ENCODE peak calls at places on chromosomes 2 and 18, in ten cellular contexts. B is CD4-positive, alpha-beta T cell; C is ovary; I is upper lobe of right lung; G is Peyer's patch; U is PC-9; V is RWPE1; H is SJSA1; X is gastrocnemius medialis; L is Panc1. Y is an unnamed sample.

GRCh38 chr2:207514451-207514850 is 15.3 kb upstream of the CREB1 start:
- DNase-seq in H (no peak), C (no peak), U (no peak), L (no peak), I (no peak), G (no peak), B (no peak), X (no peak), V (no peak), Y (no peak)

GRCh38 chr2:30721241-30721640 is 86.0 kb downstream of the CAPN13 start:
- DNase-seq in V (no peak), H (no peak), U (no peak), X (no peak), C (no peak), I (peak; percentile 37), G (no peak), B (no peak), L (no peak), Y (no peak)

GRCh38 chr2:136132840-136133570 is 15.1 kb upstream of the CXCR4 start:
- DNase-seq in V (no peak), I (no peak), X (no peak), L (no peak), G (no peak), B (no peak), H (no peak), C (no peak), U (no peak), Y (no peak)

GRCh38 chr2:219419331-219420197 is 1.4 kb downstream of the DES start:
- DNase-seq in H (no peak), V (no peak), L (no peak), U (no peak), G (no peak), C (no peak), I (no peak), X (peak; percentile 89), B (no peak), Y (no peak)

GRCh38 chr2:98518106-98518505 is 73.4 kb downstream of the INPP4A start:
- DNase-seq in C (no peak), I (no peak), V (no peak), G (peak; percentile 42), L (no peak), U (no peak), H (no peak), X (no peak), B (peak; percentile 36), Y (no peak)

GRCh38 chr18:21117385-21118135 is 5.9 kb upstream of the ROCK1 start:
- DNase-seq in I (no peak), V (no peak), X (no peak), H (peak; percentile 79), G (no peak), C (no peak), B (no peak), U (no peak), L (no peak), Y (peak; percentile 70)

GRCh38 chr2:174026122-174026845 is 61.1 kb upstream of the SP3 start:
- DNase-seq in U (peak; percentile 37), X (no peak), H (no peak), B (no peak), G (no peak), L (no peak), C (peak; percentile 48), I (no peak), V (no peak), Y (no peak)

GRCh38 chr2:8252997-8253694 is 428.7 kb upstream of the ID2 start:
- DNase-seq in B (no peak), X (peak; percentile 48), H (no peak), C (no peak), G (no peak), L (no peak), I (no peak), V (no peak), U (no peak), Y (no peak)

GRCh38 chr2:156589381-156590079 is 153.4 kb downstream of the GPD2 start:
- DNase-seq in G (no peak), H (peak; percentile 31), U (no peak), I (no peak), B (no peak), L (peak; percentile 25), C (no peak), X (no peak), V (peak; percentile 42), Y (peak; percentile 11)

GRCh38 chr2:230594286-230594840 is 118.3 kb upstream of the CAB39 start:
- DNase-seq in X (no peak), U (no peak), I (no peak), G (no peak), V (no peak), H (peak; percentile 95), C (no peak), B (no peak), L (no peak), Y (no peak)

GRCh38 chr2:863732-864450 is 86.8 kb upstream of the SNTG2 start:
- DNase-seq in G (no peak), B (no peak), L (no peak), I (peak; percentile 46), U (no peak), H (no peak), C (peak; percentile 16), V (no peak), X (no peak), Y (no peak)

GRCh38 chr2:104476075-104476474 is 377.8 kb upstream of the POU3F3 start:
- DNase-seq in H (no peak), B (no peak), U (no peak), G (no peak), V (no peak), C (no peak), L (no peak), X (no peak), I (no peak), Y (no peak)

GRCh38 chr2:55616509-55617159 is 788 bp downstream of the PPP4R3B start:
- DNase-seq in L (no peak), B (peak; percentile 27), I (no peak), H (peak; percentile 65), C (no peak), U (peak; percentile 45), X (peak; percentile 45), G (no peak), V (peak; percentile 45), Y (no peak)

GRCh38 chr2:45119038-45119437 is 109.8 kb upstream of the SIX2 start:
- DNase-seq in U (peak; percentile 35), I (no peak), B (no peak), X (no peak), H (no peak), C (no peak), V (peak; percentile 48), G (no peak), L (peak; percentile 85), Y (peak; percentile 8)

GRCh38 chr2:68110102-68110501 is 47.3 kb upstream of the C1D start:
- DNase-seq in I (no peak), H (no peak), V (no peak), X (no peak), B (no peak), U (no peak), C (no peak), L (no peak), G (no peak), Y (no peak)

GRCh38 chr2:60549250-60550150 is 4.0 kb downstream of the BCL11A start:
- DNase-seq in U (no peak), G (peak; percentile 49), C (peak; percentile 35), H (peak; percentile 20), I (peak; percentile 80), B (no peak), X (no peak), V (peak; percentile 20), L (no peak), Y (no peak)

GRCh38 chr2:30639836-30640235 is 167.4 kb downstream of the CAPN13 start:
- DNase-seq in H (no peak), C (no peak), G (no peak), B (no peak), U (no peak), I (no peak), L (no peak), X (no peak), V (no peak), Y (no peak)

DNA sequence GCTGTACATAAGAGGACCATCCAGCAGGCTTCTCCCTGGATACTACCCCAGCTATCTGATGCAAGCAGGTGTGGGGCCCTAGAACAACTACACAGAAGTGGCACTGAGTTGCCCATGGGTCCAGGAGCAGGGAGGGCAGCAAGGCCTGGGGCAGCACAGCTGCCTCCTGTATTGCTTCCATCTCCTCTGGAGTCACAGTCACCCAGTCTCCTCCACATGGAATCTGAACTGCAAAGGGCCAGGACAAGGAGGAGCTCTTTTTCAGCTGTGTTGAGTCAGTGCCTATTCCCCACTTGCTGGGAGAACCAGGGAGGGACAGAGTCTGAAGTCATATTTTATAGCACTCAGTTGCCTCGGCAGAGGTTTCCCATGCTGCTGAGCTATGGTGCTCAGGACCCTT is 67.9 kb upstream of the ALPP start:
- DNase-seq in V (no peak), I (no peak), G (no peak), H (no peak), B (no peak), U (no peak), L (no peak), C (no peak), X (no peak), Y (no peak)
- H3K27ac ChIP-seq in V (no peak overlapping the region), I (no peak overlapping the region), G (no peak overlapping the region), H (no peak overlapping the region), B (peak overlapping the region; percentile 49), U (no peak overlapping the region), L (no peak overlapping the region), C (no peak overlapping the region), X (no peak overlapping the region), Y (no peak overlapping the region)

DNA sequence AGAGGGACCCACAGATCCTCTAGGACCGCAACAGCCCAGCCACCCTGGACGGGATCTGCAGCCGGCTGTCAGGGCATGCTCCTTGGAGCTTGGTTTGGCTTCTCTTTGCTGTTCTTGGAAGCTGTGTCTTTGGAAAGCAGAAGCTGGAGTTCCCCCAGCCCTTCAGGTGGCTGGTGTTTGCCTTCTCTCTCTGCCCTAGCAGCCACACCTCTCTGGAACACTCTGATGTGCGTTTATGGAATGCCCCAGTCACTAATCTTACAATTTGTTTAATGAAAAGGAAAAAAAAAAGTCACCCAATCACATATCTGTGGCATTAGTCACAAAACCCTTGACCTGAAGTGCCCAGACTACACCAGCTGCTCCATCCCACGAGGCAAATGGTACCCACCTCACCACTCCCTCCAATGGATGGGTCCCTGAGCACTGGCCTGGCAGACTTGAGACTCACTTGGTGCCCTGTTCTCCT is 70.3 kb upstream of the DAPL1 start:
- DNase-seq in I (no peak), B (no peak), H (peak; percentile 44), G (no peak), V (peak; percentile 34), X (no peak), U (peak; percentile 58), C (no peak), L (no peak), Y (no peak)
- H3K27ac ChIP-seq in I (peak overlapping the region; percentile 18), B (no peak overlapping the region), H (no peak overlapping the region), G (peak overlapping the region; percentile 35), V (no peak overlapping the region), X (no peak overlapping the region), U (peak overlapping the region; percentile 80), C (no peak overlapping the region), L (no peak overlapping the region), Y (no peak overlapping the region)

GRCh38 chr18:63249781-63250180 is 69.8 kb downstream of the BCL2 start:
- DNase-seq in X (no peak), V (no peak), H (peak; percentile 75), B (no peak), U (no peak), L (no peak), C (no peak), G (no peak), I (no peak), Y (no peak)
- H3K27ac ChIP-seq in X (no peak overlapping the region), V (no peak overlapping the region), H (no peak overlapping the region), B (no peak overlapping the region), U (no peak overlapping the region), L (no peak overlapping the region), C (no peak overlapping the region), G (no peak overlapping the region), I (no peak overlapping the region), Y (no peak overlapping the region)

GRCh38 chr18:3652380-3653262 is 202.6 kb downstream of the TGIF1 start:
- DNase-seq in H (peak; percentile 97), L (peak; percentile 97), V (peak; percentile 97), C (peak; percentile 56), B (no peak), U (peak; percentile 97), X (no peak), I (no peak), G (no peak), Y (peak; percentile 92)
- H3K27ac ChIP-seq in H (peak overlapping the region; percentile 91), L (peak overlapping the region; percentile 100), V (peak overlapping the region; percentile 93), C (no peak overlapping the region), B (no peak overlapping the region), U (peak overlapping the region; percentile 99), X (no peak overlapping the region), I (no peak overlapping the region), G (no peak overlapping the region), Y (peak overlapping the region; percentile 96)

Y was measured in AG04450.